ENCODE peak calls at places on chromosomes 7 and 10, in four cellular contexts. B is GM12865, X is kidney, C is skeletal muscle cell. V is an unnamed sample.

GRCh38 chr7:22786290-22786932 is 36.2 kb downstream of the TOMM7 start:
- DNase-seq in B (no peak), X (no peak), C (no peak), V (no peak)

GRCh38 chr10:70742537-70743429 is 42.4 kb downstream of the TBATA start:
- DNase-seq in B (no peak), X (peak), C (no peak), V (peak)

GRCh38 chr7:150428671-150429451 is 21.6 kb upstream of the GIMAP8 start:
- DNase-seq in B (peak), X (no peak), C (peak), V (peak)

GRCh38 chr7:123674399-123675091 is 18.9 kb downstream of the LMOD2 start:
- DNase-seq in B (no peak), X (no peak), C (peak), V (peak)

GRCh38 chr10:35336084-35336831 is at the start of gene CCNY:
- DNase-seq in B (peak), X (peak), C (no peak), V (peak)

GRCh38 chr10:3746634-3747033 is 38.4 kb downstream of the KLF6 start:
- DNase-seq in B (no peak), X (no peak), C (no peak), V (no peak)

GRCh38 chr7:66138994-66139752 is 24.5 kb downstream of the CRCP start:
- DNase-seq in B (no peak), X (no peak), C (no peak), V (peak)

GRCh38 chr10:12041766-12042408 is 722 bp downstream of the UPF2 start:
- DNase-seq in B (peak), X (no peak), C (no peak), V (peak)

GRCh38 chr10:59284111-59284975 is 78.0 kb downstream of the FAM13C start:
- DNase-seq in B (no peak), X (no peak), C (no peak), V (no peak)
- H3K4me3 ChIP-seq in B (no peak), X (no peak), C (no peak), V (no peak)

GRCh38 chr7:112937651-112938390 is 147.6 kb upstream of the TMEM168 start:
- DNase-seq in B (no peak), X (no peak), C (no peak), V (peak)
- H3K4me3 ChIP-seq in B (peak), X (peak), C (peak), V (no peak)

GRCh38 chr7:39202041-39202440 is 224.3 kb downstream of the POU6F2 start:
- DNase-seq in B (no peak), X (no peak), C (no peak), V (no peak)
- H3K4me3 ChIP-seq in B (no peak), X (no peak), C (no peak), V (no peak)

DNA sequence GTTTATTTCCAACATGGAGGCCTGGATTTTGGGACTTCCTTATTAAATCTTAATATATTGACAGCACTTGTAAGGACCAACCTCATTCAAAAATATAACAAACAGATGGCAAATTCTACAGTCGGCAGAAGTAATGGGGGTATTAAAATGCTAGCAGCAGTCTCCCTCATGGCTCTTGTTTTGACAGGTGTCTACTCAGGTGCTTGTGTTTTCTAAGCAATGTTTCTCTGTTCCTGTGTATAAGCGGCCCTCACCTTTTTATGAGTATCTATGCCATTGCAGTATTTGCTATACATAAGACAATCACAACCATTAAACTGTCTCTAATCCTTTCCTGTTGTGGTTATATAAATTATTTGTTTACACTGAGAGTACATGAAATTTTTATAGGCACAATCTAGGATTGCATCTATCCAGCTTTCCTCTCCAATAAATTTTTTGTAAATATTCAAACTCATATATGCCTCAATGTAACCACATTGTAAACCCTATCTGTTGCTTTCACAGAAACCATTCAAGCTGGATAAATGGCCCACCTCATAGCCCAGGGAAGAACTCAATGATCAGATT is 65.4 kb upstream of the LRRTM3 start:
- DNase-seq in B (no peak), X (no peak), C (no peak), V (no peak)
- H3K4me3 ChIP-seq in B (no peak), X (no peak), C (no peak), V (no peak)

GRCh38 chr7:27202741-27203134 is 2.8 kb upstream of the HOXA13 start:
- DNase-seq in B (no peak), X (no peak), C (no peak), V (no peak)

GRCh38 chr7:27203964-27204594 is 4.2 kb upstream of the HOXA13 start:
- DNase-seq in B (no peak), X (no peak), C (no peak), V (no peak)

GRCh38 chr7:27205325-27206280 is 5.7 kb upstream of the HOXA13 start:
- DNase-seq in B (no peak), X (no peak), C (no peak), V (no peak)

GRCh38 chr7:27203378-27203953 is 3.6 kb upstream of the HOXA13 start:
- DNase-seq in B (no peak), X (no peak), C (no peak), V (no peak)

DNA sequence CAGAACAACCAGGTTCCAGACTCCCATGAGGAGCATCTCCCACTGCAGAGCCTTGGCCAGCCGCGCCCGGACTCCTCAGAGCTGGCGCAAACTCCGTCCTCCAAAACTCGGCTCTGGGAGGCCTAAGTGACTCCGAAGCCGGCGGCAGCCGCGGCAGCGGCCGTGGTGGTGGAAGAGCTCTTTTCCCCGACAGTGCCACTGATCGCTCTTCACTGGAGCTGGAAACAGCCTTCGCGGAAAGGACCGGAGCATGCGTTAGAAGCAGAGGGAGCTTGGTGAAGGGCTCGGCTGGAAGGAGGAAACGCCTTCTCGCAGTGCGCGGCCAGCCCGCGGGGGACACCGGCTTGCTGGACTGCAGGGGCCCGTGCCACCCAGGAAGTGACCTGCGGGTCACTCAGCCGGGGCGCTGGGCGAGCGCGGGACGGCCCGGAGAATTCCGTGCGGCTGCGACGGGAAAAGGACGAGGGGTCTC is 5.0 kb upstream of the HOXA13 start:
- DNase-seq in B (no peak), X (no peak), C (no peak), V (peak)
- H3K4me3 ChIP-seq in B (no peak), X (no peak), C (peak), V (no peak)

DNA sequence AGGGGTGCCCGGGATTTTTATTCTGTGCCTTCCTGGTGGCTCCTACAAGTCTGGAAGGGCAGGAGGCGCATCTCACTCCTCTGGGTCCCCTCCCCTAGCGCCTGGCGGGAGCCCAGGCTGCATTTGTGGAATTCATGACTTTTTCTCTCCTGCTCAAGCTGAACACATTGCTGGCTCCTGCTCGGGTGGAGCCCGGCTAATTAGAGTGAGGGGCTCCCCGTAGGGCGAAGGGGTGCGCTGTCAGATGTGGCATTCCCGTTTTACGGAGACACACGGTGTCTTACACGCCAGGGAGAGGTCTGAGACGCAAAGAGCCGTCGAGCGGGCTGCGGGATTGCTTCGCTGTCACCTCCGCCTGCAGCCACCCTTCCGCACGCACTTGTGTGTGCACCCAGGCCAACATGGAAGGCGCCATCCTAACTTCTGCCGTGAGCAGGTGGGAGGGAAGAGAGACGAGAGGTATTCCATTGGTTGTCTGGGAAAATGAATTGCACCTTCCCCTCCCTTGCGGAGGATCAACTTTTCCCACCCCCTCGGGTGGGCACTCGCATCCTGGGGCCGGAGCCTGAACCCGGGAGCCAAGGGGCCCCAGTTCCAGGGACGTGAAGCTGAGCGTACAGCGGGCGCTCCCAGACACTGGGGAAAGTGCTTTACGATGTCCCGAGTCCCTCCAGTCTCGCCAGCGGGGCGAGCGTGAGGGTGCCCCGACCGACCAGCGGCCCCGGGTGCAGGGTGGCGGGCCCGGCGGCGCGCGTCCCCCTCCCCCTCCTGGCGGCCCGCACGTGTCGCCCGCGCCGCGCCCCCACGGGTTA is 1.2 kb upstream of the IKZF1 start:
- DNase-seq in B (no peak), X (no peak), C (no peak), V (no peak)
- H3K4me3 ChIP-seq in B (no peak), X (no peak), C (no peak), V (no peak)

GRCh38 chr10:5449227-5449626 is 36.9 kb downstream of the NET1 start:
- DNase-seq in B (no peak), X (no peak), C (no peak), V (no peak)
- H3K4me3 ChIP-seq in B (no peak), X (peak), C (peak), V (peak)

GRCh38 chr10:51079331-51079730 is 5.0 kb downstream of the PRKG1 start:
- DNase-seq in B (no peak), X (no peak), C (no peak), V (no peak)
- H3K4me3 ChIP-seq in B (no peak), X (no peak), C (no peak), V (no peak)

DNA sequence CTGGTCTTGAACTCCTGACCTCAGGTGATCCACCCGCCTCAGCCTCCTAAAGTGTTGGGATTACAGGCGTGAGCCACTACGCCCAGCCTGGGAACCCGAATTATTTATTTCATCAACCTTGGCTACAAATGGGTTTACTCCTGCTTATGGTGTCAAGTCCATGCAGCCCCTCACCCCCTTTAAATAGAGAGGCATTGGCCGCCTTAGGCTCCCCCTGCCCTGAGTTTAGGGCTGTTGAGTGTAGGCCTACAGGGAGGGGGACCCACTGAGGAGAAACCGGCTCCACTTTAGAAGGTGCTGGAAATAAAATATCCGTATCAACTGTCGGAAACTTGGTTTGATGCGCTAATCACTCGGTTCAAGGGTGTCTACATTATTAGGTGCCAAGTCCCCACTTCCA is 8.7 kb upstream of the SP8 start:
- DNase-seq in B (no peak), X (no peak), C (no peak), V (no peak)
- H3K4me3 ChIP-seq in B (no peak), X (no peak), C (no peak), V (no peak)

GRCh38 chr7:36305226-36305625 is 84.4 kb upstream of the ANLN start:
- DNase-seq in B (no peak), X (peak), C (no peak), V (no peak)
- H3K4me3 ChIP-seq in B (no peak), X (no peak), C (no peak), V (no peak)

V was measured in cardiac fibroblast.